ENCODE peak calls at places on chromosomes 4 and X, in eight cellular contexts. U is body of pancreas, R is heart left ventricle, J is right lobe of liver, Y is tibial nerve, V is endothelial cell of umbilical vein, E is GM12878, B is GM12892. C is an unnamed sample.

GRCh38 chrX:48754124-48754667 is 7.4 kb upstream of the GLOD5 start:
- DNase-seq in V (no peak), U (no peak), E (no peak), Y (no peak), J (no peak), B (no peak), R (no peak), C (no peak)

GRCh38 chr4:87042986-87043820 is 108.4 kb downstream of the AFF1 start:
- DNase-seq in E (no peak), J (no peak), B (no peak), Y (no peak), V (no peak), R (no peak), U (no peak), C (no peak)

GRCh38 chr4:185831125-185831815 is 19.3 kb upstream of the SORBS2 start:
- DNase-seq in Y (no peak), B (no peak), E (no peak), V (no peak), U (no peak), J (no peak), R (no peak), C (no peak)

GRCh38 chr4:12933760-12934221 is 550.3 kb downstream of the RAB28 start:
- DNase-seq in Y (no peak), R (no peak), V (no peak), J (no peak), E (no peak), U (no peak), B (no peak), C (no peak)

GRCh38 chr4:55393461-55394320 is 2.1 kb upstream of the TMEM165 start:
- DNase-seq in Y (no peak), J (no peak), B (no peak), R (no peak), V (no peak), E (no peak), U (no peak), C (no peak)

GRCh38 chr4:94461506-94461905 is 9.8 kb downstream of the PDLIM5 start:
- DNase-seq in J (no peak), U (no peak), E (no peak), B (no peak), V (no peak), R (no peak), Y (no peak), C (no peak)

GRCh38 chrX:57929373-57929772 is 19.1 kb upstream of the ZXDA start:
- DNase-seq in V (peak; percentile 37), Y (no peak), B (no peak), U (no peak), E (no peak), R (no peak), J (no peak), C (no peak)

GRCh38 chr4:6916587-6917444 is 7.2 kb downstream of the TBC1D14 start:
- DNase-seq in R (no peak), Y (no peak), U (peak; percentile 44), B (no peak), V (peak; percentile 20), E (no peak), J (peak; percentile 58), C (no peak)

GRCh38 chr4:56038763-56039162 is 90.0 kb downstream of the CEP135 start:
- DNase-seq in U (no peak), B (no peak), Y (no peak), V (no peak), R (no peak), J (no peak), E (no peak), C (no peak)

GRCh38 chrX:93420090-93420489 is 253.3 kb downstream of the NAP1L3 start:
- DNase-seq in E (no peak), B (no peak), J (no peak), Y (no peak), R (no peak), U (no peak), V (no peak), C (no peak)

GRCh38 chr4:94523033-94523590 is 71.4 kb downstream of the PDLIM5 start:
- DNase-seq in Y (no peak), E (no peak), B (no peak), V (no peak), R (no peak), U (no peak), J (no peak), C (no peak)

GRCh38 chrX:101079223-101079622 is 544 bp downstream of the TMEM35A start:
- DNase-seq in V (peak; percentile 14), Y (no peak), B (no peak), U (no peak), E (no peak), J (no peak), R (no peak), C (no peak)

GRCh38 chr4:162497564-162498167 is 333.9 kb upstream of the FSTL5 start:
- DNase-seq in J (no peak), V (peak; percentile 24), R (no peak), B (no peak), E (no peak), U (no peak), Y (no peak), C (no peak)

GRCh38 chr4:5708171-5708828 is at the start of gene EVC2:
- DNase-seq in R (peak; percentile 75), E (no peak), V (peak; percentile 47), J (peak; percentile 54), U (peak; percentile 72), B (no peak), Y (peak; percentile 53), C (peak; percentile 82)
- TF ChIP-seq POLR2A in R (peak; percentile 58), E (peak; percentile 65), V (peak; percentile 62), J (no peak), U (peak; percentile 29), B (no peak), Y (no peak), C (peak; percentile 26)

DNA sequence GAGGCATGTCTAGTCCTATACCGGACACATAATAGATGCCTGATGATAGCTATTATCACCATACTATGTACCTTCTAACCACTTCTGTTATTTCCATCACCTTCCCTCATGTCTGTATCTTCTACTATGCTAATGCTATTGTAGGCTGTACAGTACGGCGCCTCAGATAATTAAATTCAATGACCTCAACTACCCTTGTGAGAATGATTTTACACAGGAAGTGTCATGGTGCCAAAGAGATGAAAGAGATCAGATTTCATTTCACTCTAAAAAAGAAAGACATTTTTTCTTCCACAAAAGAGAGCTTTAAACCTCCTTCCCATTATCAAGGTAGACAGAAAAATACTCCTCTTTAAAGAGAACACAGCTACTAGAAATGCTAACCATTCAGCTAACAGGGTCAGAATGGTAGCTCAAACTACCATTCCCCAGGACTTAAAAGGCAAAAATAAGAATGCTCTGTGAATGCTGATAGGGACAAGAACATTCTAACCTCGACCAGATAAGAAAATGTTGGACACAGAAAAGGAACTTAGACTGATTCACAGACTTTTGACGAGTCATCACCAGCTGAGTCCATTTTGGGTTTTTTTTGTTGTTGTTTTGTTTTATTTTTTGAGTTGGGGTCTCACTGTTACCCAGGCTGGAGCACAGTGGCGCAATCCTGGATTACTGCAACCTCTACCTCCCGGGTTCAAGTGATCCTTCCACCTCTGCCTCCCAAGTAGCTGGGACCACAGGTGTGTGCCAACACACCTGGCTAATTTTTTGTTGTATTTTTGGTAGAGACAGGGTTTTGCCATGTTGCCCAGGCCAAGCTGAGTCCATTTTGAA is 99.2 kb upstream of the RAPGEF2 start:
- DNase-seq in J (no peak), Y (no peak), B (no peak), E (no peak), R (no peak), U (no peak), V (peak; percentile 81), C (no peak)
- TF ChIP-seq POLR2A in J (no peak), Y (no peak), B (no peak), E (no peak), R (no peak), U (no peak), V (no peak), C (no peak)

GRCh38 chrX:154097597-154098541 is at the start of gene MECP2:
- DNase-seq in B (peak; percentile 77), R (peak; percentile 93), Y (peak; percentile 84), E (peak; percentile 56), V (peak; percentile 92), U (peak; percentile 93), J (peak; percentile 92), C (peak; percentile 91)
- TF ChIP-seq POLR2A in B (no peak), R (no peak), Y (peak; percentile 31), E (no peak), V (no peak), U (no peak), J (no peak), C (peak; percentile 40)

DNA sequence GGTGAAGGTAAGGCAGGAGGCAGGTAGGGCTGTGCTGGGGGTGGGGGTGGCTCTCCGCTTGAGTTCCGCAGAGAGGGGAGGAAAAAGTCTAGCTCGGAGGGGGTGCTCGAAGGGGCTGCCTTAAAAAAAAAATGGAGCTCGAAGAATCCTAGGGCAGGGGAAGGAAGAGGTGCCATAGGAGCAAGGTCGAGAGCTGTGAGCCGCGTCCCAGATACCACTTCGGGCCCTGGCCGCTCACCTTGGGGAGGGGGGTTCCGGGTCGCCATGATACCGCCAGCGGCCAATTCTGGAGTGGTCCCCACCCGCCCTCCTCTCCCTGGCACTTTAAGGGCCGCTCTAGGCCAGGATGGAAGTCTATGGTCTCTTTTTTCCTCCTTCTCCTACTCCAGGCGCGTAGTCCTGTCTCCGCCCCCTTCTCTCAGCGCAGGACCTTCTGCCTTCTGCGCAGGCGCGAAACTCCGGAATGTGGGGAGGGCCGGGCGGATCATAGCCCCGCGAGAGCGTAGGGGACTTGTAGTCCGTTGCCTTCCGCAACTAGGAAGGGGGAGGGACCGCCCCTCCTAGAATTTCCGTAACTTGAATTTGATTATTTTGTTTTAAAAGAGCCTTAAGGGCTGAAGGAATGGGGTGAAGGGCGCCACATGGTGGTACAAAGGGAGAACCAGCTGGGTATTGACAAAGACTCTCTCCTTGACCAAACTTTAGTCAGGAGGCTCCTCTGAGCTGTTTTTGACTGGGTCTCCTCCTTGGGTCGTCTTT is at the start of gene FUNDC1:
- DNase-seq in Y (peak; percentile 81), E (peak; percentile 79), U (peak; percentile 96), R (peak; percentile 95), V (peak; percentile 96), B (peak; percentile 65), J (peak; percentile 96), C (peak; percentile 97)
- TF ChIP-seq POLR2A in Y (no peak), E (peak; percentile 63), U (peak; percentile 55), R (peak; percentile 59), V (no peak), B (peak; percentile 41), J (peak; percentile 65), C (peak; percentile 50)

DNA sequence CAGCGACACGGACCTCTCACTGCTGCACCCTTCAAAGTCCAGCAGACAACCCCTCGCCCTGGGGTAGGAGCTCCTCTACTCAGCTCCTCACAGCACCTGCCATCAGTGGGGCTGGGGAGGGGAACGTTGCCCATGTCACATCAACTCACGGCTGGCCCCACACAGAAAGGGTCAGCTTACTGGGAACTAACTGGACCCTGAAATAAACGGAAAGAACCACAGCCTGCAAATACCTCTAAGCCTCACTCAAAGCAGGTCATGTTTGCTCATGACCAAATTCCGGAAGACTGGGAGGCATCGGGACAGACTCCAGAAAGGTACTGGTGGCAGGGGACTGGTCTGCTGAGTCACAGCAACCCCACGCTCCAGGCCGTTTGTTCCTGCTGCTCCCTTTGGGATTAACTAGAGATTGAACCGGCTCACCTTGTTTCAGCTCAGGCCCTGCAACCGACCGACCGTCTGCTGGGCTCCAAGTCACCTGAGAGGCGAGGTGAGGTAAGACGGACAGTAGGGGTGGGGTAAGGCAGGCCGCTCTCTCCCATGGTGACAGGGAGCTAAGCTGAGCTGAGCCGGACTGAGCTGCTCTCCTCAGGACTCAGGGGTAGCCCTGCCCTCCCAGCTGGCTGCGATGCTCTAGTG is 5.6 kb downstream of the G6PD start:
- DNase-seq in E (no peak), R (no peak), Y (no peak), J (peak; percentile 65), B (no peak), U (peak; percentile 60), V (no peak), C (no peak)
- TF ChIP-seq POLR2A in E (no peak), R (no peak), Y (no peak), J (peak; percentile 73), B (no peak), U (no peak), V (no peak), C (no peak)